ENCODE peak calls at places on chromosomes 3 and 15, in nine cellular contexts. Z, E, I, W, X, T, S, V and Y are unnamed samples.

GRCh38 chr3:10929978-10930620 is 62.4 kb upstream of the SLC6A1 start:
- DNase-seq in S (no peak), V (no peak), W (no peak), T (no peak), I (no peak), Z (no peak), X (no peak), E (no peak), Y (no peak)

GRCh38 chr3:101633186-101633585 is 43.7 kb downstream of the ZBTB11 start:
- DNase-seq in I (no peak), Z (no peak), V (no peak), W (no peak), E (no peak), X (no peak), S (no peak), T (no peak), Y (no peak)

GRCh38 chr3:28836199-28836598 is 444.7 kb upstream of the RBMS3 start:
- DNase-seq in V (no peak), E (no peak), X (no peak), Z (no peak), S (no peak), W (no peak), I (peak), T (no peak), Y (peak)

GRCh38 chr3:116453676-116454346 is 8.5 kb upstream of the LSAMP start:
- DNase-seq in V (no peak), Z (no peak), E (peak), W (no peak), S (peak), X (no peak), T (no peak), I (peak), Y (peak)

GRCh38 chr15:57129064-57129463 is 210.6 kb downstream of the TCF12 start:
- DNase-seq in T (no peak), Z (no peak), X (no peak), W (no peak), I (no peak), E (no peak), V (no peak), S (no peak), Y (no peak)

GRCh38 chr3:25582242-25582641 is 82.5 kb downstream of the TOP2B start:
- DNase-seq in S (peak), V (peak), Z (no peak), I (peak), E (peak), W (no peak), T (no peak), X (no peak), Y (peak)

GRCh38 chr15:99167640-99168039 is 62.8 kb downstream of the SYNM start:
- DNase-seq in T (no peak), W (no peak), V (no peak), Z (no peak), I (no peak), X (no peak), S (no peak), E (no peak), Y (no peak)

GRCh38 chr3:67076607-67077006 is 78.5 kb downstream of the KBTBD8 start:
- DNase-seq in T (no peak), V (no peak), S (no peak), E (no peak), Z (no peak), W (no peak), X (no peak), I (no peak), Y (no peak)

GRCh38 chr3:37072892-37073291 is 79.6 kb downstream of the MLH1 start:
- DNase-seq in I (peak), E (peak), W (peak), S (peak), X (no peak), Z (no peak), V (peak), T (no peak), Y (peak)

GRCh38 chr3:100289339-100289738 is 28.5 kb downstream of the TBC1D23 start:
- DNase-seq in S (no peak), W (no peak), V (no peak), I (no peak), E (peak), Z (no peak), X (no peak), T (no peak), Y (peak)

GRCh38 chr3:50274371-50275104 is 4.3 kb upstream of the LSMEM2 start:
- DNase-seq in I (peak), V (no peak), E (peak), Z (peak), T (peak), S (peak), W (peak), X (peak), Y (peak)

GRCh38 chr15:77027111-77027696 is 32.3 kb downstream of the PSTPIP1 start:
- DNase-seq in T (no peak), Z (no peak), S (no peak), V (no peak), W (no peak), I (no peak), X (peak), E (no peak), Y (no peak)

GRCh38 chr3:128493221-128494151 is 485 bp upstream of the GATA2 start:
- DNase-seq in E (no peak), W (no peak), V (no peak), I (no peak), Z (no peak), X (no peak), S (no peak), T (peak), Y (peak)

DNA sequence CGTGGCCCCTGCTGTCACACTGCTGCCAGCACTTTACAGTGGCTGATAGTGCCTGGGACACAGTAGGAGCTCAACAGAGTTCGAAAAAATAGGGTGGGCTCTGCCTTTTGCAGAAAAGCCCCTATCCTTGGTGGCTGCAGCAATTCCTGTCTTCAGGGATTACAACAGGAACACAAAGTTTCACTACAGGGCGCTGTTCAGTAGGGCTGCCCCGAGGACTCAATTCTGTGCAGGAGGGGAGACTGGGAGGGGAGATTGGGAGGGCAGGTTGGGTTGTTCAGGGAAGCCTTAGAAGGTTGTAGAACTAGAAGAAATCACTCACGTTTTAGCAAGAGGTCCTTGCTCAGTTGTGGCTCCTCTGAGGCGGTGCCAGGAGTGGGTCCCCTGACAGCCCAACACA is 138.0 kb upstream of the TPM1 start:
- DNase-seq in T (no peak), E (no peak), X (no peak), S (peak), V (no peak), W (no peak), Z (no peak), I (no peak), Y (no peak)
- H3K27ac ChIP-seq in T (no peak), E (no peak), X (no peak), S (no peak), V (no peak), W (no peak), Z (no peak), I (no peak), Y (no peak)

GRCh38 chr15:51677453-51677852 is 3.9 kb upstream of the SCG3 start:
- DNase-seq in X (no peak), E (no peak), S (no peak), V (no peak), I (no peak), W (no peak), Z (no peak), T (no peak), Y (no peak)
- H3K27ac ChIP-seq in X (no peak), E (no peak), S (no peak), V (no peak), I (no peak), W (no peak), Z (no peak), T (no peak), Y (no peak)

DNA sequence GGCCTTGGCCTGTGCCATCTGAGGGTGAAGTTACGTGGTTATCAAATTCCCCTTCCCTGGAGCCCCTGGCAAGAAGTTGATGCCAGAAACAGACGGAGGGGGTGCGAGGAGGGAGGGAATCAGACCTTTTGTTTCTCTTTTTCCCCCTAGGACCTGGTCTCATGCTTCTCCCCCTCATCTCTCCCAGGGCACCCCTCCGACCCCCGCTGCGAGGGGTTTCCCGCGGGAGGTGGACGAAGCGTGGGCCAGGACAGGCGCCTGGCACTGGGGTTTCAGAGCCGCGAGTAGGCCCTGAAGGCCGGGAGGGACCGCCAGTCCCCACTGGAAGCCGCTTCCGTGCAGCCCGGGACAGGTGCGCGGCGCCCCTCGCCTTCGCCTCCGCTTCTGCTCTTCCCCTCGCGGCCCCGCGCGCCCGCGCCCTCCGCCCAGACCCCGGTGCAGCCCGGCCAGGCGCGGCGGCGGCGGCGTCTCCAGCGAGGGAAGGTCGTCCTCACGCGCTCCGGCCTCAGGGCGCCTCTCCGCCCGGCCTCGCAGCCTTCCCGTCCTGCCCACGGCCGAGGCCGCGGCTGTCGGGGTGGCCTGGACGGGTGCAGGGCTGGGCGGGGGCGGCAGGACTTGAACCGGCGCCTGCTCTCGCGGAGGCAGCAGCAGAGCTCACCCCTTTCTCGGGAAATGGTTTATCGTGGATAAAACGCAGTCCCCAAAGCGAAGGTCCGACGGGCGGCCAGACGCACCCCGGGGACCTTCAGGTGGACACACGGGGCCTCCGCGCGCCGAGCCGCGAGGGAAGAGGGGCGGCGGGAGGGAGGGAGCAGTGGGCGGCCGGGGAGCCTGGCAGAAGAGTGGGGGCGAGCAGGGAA is 31.5 kb upstream of the ADAMTS17 start:
- DNase-seq in V (no peak), E (no peak), S (no peak), I (no peak), Z (no peak), T (no peak), X (no peak), W (no peak), Y (no peak)
- H3K27ac ChIP-seq in V (no peak), E (no peak), S (no peak), I (no peak), Z (no peak), T (no peak), X (no peak), W (no peak), Y (no peak)

GRCh38 chr3:149634072-149634471 is 23.8 kb downstream of the WWTR1 start:
- DNase-seq in E (no peak), Z (no peak), I (no peak), X (no peak), V (no peak), T (no peak), S (no peak), W (no peak), Y (no peak)
- H3K27ac ChIP-seq in E (no peak), Z (no peak), I (no peak), X (peak), V (no peak), T (no peak), S (no peak), W (no peak), Y (no peak)

GRCh38 chr3:4494807-4495200 is 1.7 kb downstream of the ITPR1 start:
- DNase-seq in E (no peak), S (no peak), Z (no peak), V (no peak), T (no peak), I (no peak), X (no peak), W (no peak), Y (no peak)

GRCh38 chr3:4493008-4493930 is at the start of gene ITPR1:
- DNase-seq in I (peak), S (peak), E (peak), Z (peak), V (peak), T (peak), W (peak), X (peak), Y (peak)

GRCh38 chr3:4493931-4494806 is 1.0 kb downstream of the ITPR1 start:
- DNase-seq in S (peak), V (no peak), Z (no peak), T (no peak), I (peak), E (peak), W (peak), X (peak), Y (peak)

GRCh38 chr3:4497005-4497692 is 4.0 kb downstream of the ITPR1 start:
- DNase-seq in X (no peak), V (no peak), I (no peak), S (no peak), T (no peak), W (no peak), Z (no peak), E (no peak), Y (no peak)

GRCh38 chr3:4495294-4496110 is 2.4 kb downstream of the ITPR1 start:
- DNase-seq in X (no peak), T (no peak), Z (no peak), W (no peak), V (no peak), I (no peak), S (peak), E (no peak), Y (no peak)
- H3K27ac ChIP-seq in X (peak), T (peak), Z (no peak), W (peak), V (no peak), I (no peak), S (no peak), E (no peak), Y (no peak)

GRCh38 chr3:179071569-179072397 is at the start of gene ZMAT3:
- DNase-seq in I (peak), T (peak), S (peak), E (peak), W (peak), V (peak), X (peak), Z (peak), Y (peak)
- H3K27ac ChIP-seq in I (peak), T (peak), S (peak), E (peak), W (peak), V (peak), X (peak), Z (peak), Y (peak)